ENCODE peak calls at places on chromosomes 1 and 21, in eight cellular contexts. L is anterior cingulate cortex, B is NCI-H82, K is IMR-90, D is GDM1, M is AG08395, N is astrocyte of the spinal cord, T is thyroid gland. R is an unnamed sample.
A peak's percentile ranks its signal among the peaks of the same experiment; 100 is the strongest.

GRCh38 chr1:243850368-243851128 is 505 bp upstream of the AKT3 start:
- DNase-seq in L (peak; percentile 87), B (peak; percentile 95), K (peak; percentile 80), D (peak; percentile 79), M (peak; percentile 81), N (peak; percentile 84), T (peak; percentile 84), R (peak; percentile 78)

GRCh38 chr1:22562584-22563551 is at the start of gene EPHA8:
- DNase-seq in L (no peak), B (peak; percentile 75), K (no peak), D (no peak), M (no peak), N (no peak), T (no peak), R (no peak)

GRCh38 chr1:119010201-119010600 is 22.1 kb upstream of the TBX15 start:
- DNase-seq in L (no peak), B (peak; percentile 44), K (peak; percentile 4), D (no peak), M (no peak), N (no peak), T (no peak), R (no peak)

GRCh38 chr1:1253314-1253713 is 6.8 kb upstream of the C1QTNF12 start:
- DNase-seq in L (no peak), B (no peak), K (no peak), D (no peak), M (no peak), N (no peak), T (no peak), R (no peak)

GRCh38 chr1:98766241-98766640 is 104.7 kb downstream of the SNX7 start:
- DNase-seq in L (no peak), B (no peak), K (no peak), D (no peak), M (no peak), N (no peak), T (no peak), R (no peak)

GRCh38 chr21:35291963-35292627 is 243.0 kb upstream of the RUNX1 start:
- DNase-seq in L (no peak), B (no peak), K (peak; percentile 52), D (no peak), M (no peak), N (peak; percentile 28), T (no peak), R (no peak)

GRCh38 chr1:212121772-212122171 is 86.2 kb downstream of the DTL start:
- DNase-seq in L (no peak), B (no peak), K (no peak), D (no peak), M (no peak), N (no peak), T (no peak), R (no peak)

GRCh38 chr1:172041689-172042088 is 200.4 kb downstream of the DNM3 start:
- DNase-seq in L (no peak), B (peak; percentile 42), K (peak; percentile 30), D (no peak), M (peak; percentile 15), N (peak; percentile 58), T (no peak), R (no peak)

GRCh38 chr1:204301171-204301957 is 58.4 kb downstream of the PLEKHA6 start:
- DNase-seq in L (no peak), B (no peak), K (no peak), D (no peak), M (no peak), N (no peak), T (no peak), R (no peak)